ENCODE peak calls at places on chromosome 5, in ten cellular contexts. O is H7; N is stimulated activated CD4-positive, alpha-beta T cell treated with anti-CD3 and anti-CD28 coated beads, Interleukin-2, amount 100 ng/mL, for 24 hours; G is head of caudate nucleus; I is GM13976; Y is stimulated activated naive CD8-positive, alpha-beta T cell treated with anti-CD3 and anti-CD28 coated beads, Interleukin-15, amount 100 ng/mL, for 72 hours; H is H9; S is HFFc6; L is left ventricle myocardium inferior; Q is A549. A is an unnamed sample.

GRCh38 chr5:93894471-93895354 is 153.3 kb upstream of the POU5F2 start:
- DNase-seq in L (no peak), Q (no peak), S (peak), O (no peak), N (no peak), Y (no peak), I (no peak), H (no peak), G (no peak), A (no peak)

GRCh38 chr5:6902597-6902996 is 189.4 kb downstream of the TENT4A start:
- DNase-seq in I (no peak), L (no peak), N (no peak), Q (no peak), Y (no peak), S (no peak), H (no peak), G (peak), O (no peak), A (no peak)

GRCh38 chr5:218457-219289 is 553 bp downstream of the SDHA start:
- DNase-seq in G (peak), I (peak), S (no peak), N (peak), Q (no peak), H (no peak), L (no peak), O (peak), Y (peak), A (peak)

GRCh38 chr5:32030226-32030625 is 143.9 kb downstream of the GOLPH3 start:
- DNase-seq in Q (no peak), L (no peak), H (no peak), S (no peak), N (no peak), G (no peak), Y (no peak), I (no peak), O (no peak), A (no peak)

GRCh38 chr5:133336121-133336968 is 276.0 kb downstream of the FSTL4 start:
- DNase-seq in Q (no peak), Y (no peak), L (no peak), S (no peak), I (no peak), O (no peak), H (no peak), N (no peak), G (no peak), A (no peak)

GRCh38 chr5:83364322-83365299 is 106.9 kb upstream of the VCAN start:
- DNase-seq in Q (no peak), S (no peak), H (no peak), Y (no peak), L (no peak), N (no peak), G (no peak), O (no peak), I (peak), A (no peak)

GRCh38 chr5:98770158-98770910 is 3.1 kb upstream of the RGMB start:
- DNase-seq in Y (peak), L (peak), O (peak), H (no peak), Q (no peak), S (no peak), N (peak), I (peak), G (peak), A (peak)

GRCh38 chr5:33903118-33903517 is 11.3 kb upstream of the ADAMTS12 start:
- DNase-seq in L (no peak), I (no peak), O (no peak), Q (no peak), Y (no peak), H (no peak), G (no peak), N (no peak), S (no peak), A (no peak)

GRCh38 chr5:146103594-146103993 is 1.8 kb downstream of the PLAC8L1 start:
- DNase-seq in G (no peak), S (no peak), Y (no peak), Q (no peak), O (no peak), N (no peak), L (no peak), I (no peak), H (no peak), A (no peak)

GRCh38 chr5:14767942-14768837 is 103.4 kb downstream of the ANKH start:
- DNase-seq in H (no peak), S (no peak), G (no peak), Q (no peak), N (no peak), L (no peak), I (no peak), Y (no peak), O (no peak), A (no peak)

GRCh38 chr5:175589714-175590113 is 68.2 kb upstream of the HRH2 start:
- DNase-seq in L (no peak), Q (no peak), O (no peak), H (no peak), S (no peak), Y (no peak), N (no peak), I (no peak), G (no peak), A (no peak)

GRCh38 chr5:96408276-96408777 is 24.7 kb downstream of the PCSK1 start:
- DNase-seq in I (no peak), S (no peak), G (no peak), L (no peak), N (no peak), Y (no peak), Q (peak), O (no peak), H (no peak), A (no peak)